ENCODE peak calls at places on chromosomes 2 and 18, in nine cellular contexts. One of them, this sample, is unnamed.

GRCh38 chr2:75833386-75833785 is 122.7 kb upstream of the GCFC2 start:
- DNase-seq in Panc1: no peak
- DNase-seq in GM13976: no peak
- DNase-seq in osteocyte: no peak
- DNase-seq in transverse colon: no peak
- DNase-seq in astrocyte of the spinal cord: no peak
- DNase-seq in Peyer's patch: no peak
- DNase-seq in cardiac fibroblast: no peak
- DNase-seq in chondrocyte: no peak
- DNase-seq in this sample: no peak

GRCh38 chr2:195861821-195862220 is 204.8 kb downstream of the SLC39A10 start:
- DNase-seq in Panc1: no peak
- DNase-seq in GM13976: no peak
- DNase-seq in osteocyte: no peak
- DNase-seq in transverse colon: no peak
- DNase-seq in astrocyte of the spinal cord: no peak
- DNase-seq in Peyer's patch: no peak
- DNase-seq in cardiac fibroblast: peak
- DNase-seq in chondrocyte: no peak
- DNase-seq in this sample: no peak

GRCh38 chr2:66509326-66509811 is 74.4 kb downstream of the MEIS1 start:
- DNase-seq in Panc1: no peak
- DNase-seq in GM13976: no peak
- DNase-seq in osteocyte: no peak
- DNase-seq in transverse colon: no peak
- DNase-seq in astrocyte of the spinal cord: peak
- DNase-seq in Peyer's patch: no peak
- DNase-seq in cardiac fibroblast: peak
- DNase-seq in chondrocyte: no peak
- DNase-seq in this sample: no peak

GRCh38 chr2:64787698-64788097 is 134.0 kb upstream of the SERTAD2 start:
- DNase-seq in Panc1: no peak
- DNase-seq in GM13976: no peak
- DNase-seq in osteocyte: no peak
- DNase-seq in transverse colon: no peak
- DNase-seq in astrocyte of the spinal cord: no peak
- DNase-seq in Peyer's patch: no peak
- DNase-seq in cardiac fibroblast: no peak
- DNase-seq in chondrocyte: no peak
- DNase-seq in this sample: no peak

GRCh38 chr2:55590810-55591440 is 26.5 kb downstream of the PPP4R3B start:
- DNase-seq in Panc1: peak
- DNase-seq in GM13976: peak
- DNase-seq in osteocyte: no peak
- DNase-seq in transverse colon: no peak
- DNase-seq in astrocyte of the spinal cord: peak
- DNase-seq in Peyer's patch: no peak
- DNase-seq in cardiac fibroblast: no peak
- DNase-seq in chondrocyte: no peak
- DNase-seq in this sample: no peak

GRCh38 chr2:237210297-237210696 is 124.6 kb downstream of the COPS8 start:
- DNase-seq in Panc1: no peak
- DNase-seq in GM13976: no peak
- DNase-seq in osteocyte: peak
- DNase-seq in transverse colon: no peak
- DNase-seq in astrocyte of the spinal cord: no peak
- DNase-seq in Peyer's patch: no peak
- DNase-seq in cardiac fibroblast: no peak
- DNase-seq in chondrocyte: no peak
- DNase-seq in this sample: no peak

GRCh38 chr2:45173513-45173912 is 164.3 kb upstream of the SIX2 start:
- DNase-seq in Panc1: peak
- DNase-seq in GM13976: no peak
- DNase-seq in osteocyte: no peak
- DNase-seq in transverse colon: no peak
- DNase-seq in astrocyte of the spinal cord: peak
- DNase-seq in Peyer's patch: no peak
- DNase-seq in cardiac fibroblast: peak
- DNase-seq in chondrocyte: no peak
- DNase-seq in this sample: no peak

GRCh38 chr18:32548688-32549087 is 78.0 kb upstream of the GAREM1 start:
- DNase-seq in Panc1: no peak
- DNase-seq in GM13976: no peak
- DNase-seq in osteocyte: no peak
- DNase-seq in transverse colon: no peak
- DNase-seq in astrocyte of the spinal cord: no peak
- DNase-seq in Peyer's patch: no peak
- DNase-seq in cardiac fibroblast: no peak
- DNase-seq in chondrocyte: no peak
- DNase-seq in this sample: no peak

GRCh38 chr2:37679072-37679695 is 7.7 kb upstream of the CDC42EP3 start:
- DNase-seq in Panc1: no peak
- DNase-seq in GM13976: no peak
- DNase-seq in osteocyte: no peak
- DNase-seq in transverse colon: no peak
- DNase-seq in astrocyte of the spinal cord: no peak
- DNase-seq in Peyer's patch: no peak
- DNase-seq in cardiac fibroblast: no peak
- DNase-seq in chondrocyte: no peak
- DNase-seq in this sample: no peak

GRCh38 chr18:68177807-68178702 is 536.9 kb downstream of the TMX3 start:
- DNase-seq in Panc1: peak
- DNase-seq in GM13976: no peak
- DNase-seq in osteocyte: no peak
- DNase-seq in transverse colon: no peak
- DNase-seq in astrocyte of the spinal cord: peak
- DNase-seq in Peyer's patch: no peak
- DNase-seq in cardiac fibroblast: peak
- DNase-seq in chondrocyte: no peak
- DNase-seq in this sample: no peak

GRCh38 chr2:241036397-241036963 is 38.1 kb downstream of the SNED1 start:
- DNase-seq in Panc1: no peak
- DNase-seq in GM13976: peak
- DNase-seq in osteocyte: peak
- DNase-seq in transverse colon: peak
- DNase-seq in astrocyte of the spinal cord: peak
- DNase-seq in Peyer's patch: peak
- DNase-seq in cardiac fibroblast: no peak
- DNase-seq in chondrocyte: no peak
- DNase-seq in this sample: peak

GRCh38 chr2:200467806-200468686 is 41.8 kb downstream of the KCTD18 start:
- DNase-seq in Panc1: no peak
- DNase-seq in GM13976: no peak
- DNase-seq in osteocyte: no peak
- DNase-seq in transverse colon: no peak
- DNase-seq in astrocyte of the spinal cord: no peak
- DNase-seq in Peyer's patch: no peak
- DNase-seq in cardiac fibroblast: no peak
- DNase-seq in chondrocyte: no peak
- DNase-seq in this sample: peak

GRCh38 chr2:207765960-207766582 is 3.6 kb downstream of the FZD5 start:
- DNase-seq in Panc1: no peak
- DNase-seq in GM13976: no peak
- DNase-seq in osteocyte: no peak
- DNase-seq in transverse colon: no peak
- DNase-seq in astrocyte of the spinal cord: no peak
- DNase-seq in Peyer's patch: no peak
- DNase-seq in cardiac fibroblast: no peak
- DNase-seq in chondrocyte: no peak
- DNase-seq in this sample: no peak

GRCh38 chr2:10208736-10209135 is 86.2 kb downstream of the RRM2 start:
- DNase-seq in Panc1: no peak
- DNase-seq in GM13976: no peak
- DNase-seq in osteocyte: no peak
- DNase-seq in transverse colon: no peak
- DNase-seq in astrocyte of the spinal cord: no peak
- DNase-seq in Peyer's patch: no peak
- DNase-seq in cardiac fibroblast: no peak
- DNase-seq in chondrocyte: peak
- DNase-seq in this sample: no peak

GRCh38 chr18:69152436-69152835 is 248.3 kb upstream of the DOK6 start:
- DNase-seq in Panc1: no peak
- DNase-seq in GM13976: no peak
- DNase-seq in osteocyte: no peak
- DNase-seq in transverse colon: no peak
- DNase-seq in astrocyte of the spinal cord: no peak
- DNase-seq in Peyer's patch: no peak
- DNase-seq in cardiac fibroblast: no peak
- DNase-seq in chondrocyte: no peak
- DNase-seq in this sample: no peak

GRCh38 chr2:181471783-181472182 is 14.6 kb downstream of the ITGA4 start:
- DNase-seq in Panc1: no peak
- DNase-seq in GM13976: no peak
- DNase-seq in osteocyte: no peak
- DNase-seq in transverse colon: no peak
- DNase-seq in astrocyte of the spinal cord: peak
- DNase-seq in Peyer's patch: no peak
- DNase-seq in cardiac fibroblast: no peak
- DNase-seq in chondrocyte: no peak
- DNase-seq in this sample: no peak

GRCh38 chr2:18829331-18829902 is 240.0 kb upstream of the NT5C1B start:
- DNase-seq in Panc1: no peak
- DNase-seq in GM13976: no peak
- DNase-seq in osteocyte: no peak
- DNase-seq in transverse colon: no peak
- DNase-seq in astrocyte of the spinal cord: peak
- DNase-seq in Peyer's patch: no peak
- DNase-seq in cardiac fibroblast: peak
- DNase-seq in chondrocyte: no peak
- DNase-seq in this sample: no peak

GRCh38 chr2:43877782-43878464 is 39.2 kb downstream of the ABCG8 start:
- DNase-seq in Panc1: peak
- DNase-seq in GM13976: peak
- DNase-seq in osteocyte: peak
- DNase-seq in transverse colon: peak
- DNase-seq in astrocyte of the spinal cord: peak
- DNase-seq in Peyer's patch: peak
- DNase-seq in cardiac fibroblast: peak
- DNase-seq in chondrocyte: no peak
- DNase-seq in this sample: peak

GRCh38 chr2:241636182-241636982 is 576 bp downstream of the THAP4 start:
- DNase-seq in Panc1: no peak
- DNase-seq in GM13976: peak
- DNase-seq in osteocyte: no peak
- DNase-seq in transverse colon: peak
- DNase-seq in astrocyte of the spinal cord: peak
- DNase-seq in Peyer's patch: peak
- DNase-seq in cardiac fibroblast: peak
- DNase-seq in chondrocyte: no peak
- DNase-seq in this sample: no peak

GRCh38 chr2:3356799-3357198 is 20.8 kb downstream of the EIPR1 start:
- DNase-seq in Panc1: no peak
- DNase-seq in GM13976: no peak
- DNase-seq in osteocyte: no peak
- DNase-seq in transverse colon: no peak
- DNase-seq in astrocyte of the spinal cord: no peak
- DNase-seq in Peyer's patch: no peak
- DNase-seq in cardiac fibroblast: no peak
- DNase-seq in chondrocyte: no peak
- DNase-seq in this sample: no peak

GRCh38 chr2:185144159-185144919 is 546.0 kb downstream of the ZNF804A start:
- DNase-seq in Panc1: no peak
- DNase-seq in GM13976: no peak
- DNase-seq in osteocyte: no peak
- DNase-seq in transverse colon: no peak
- DNase-seq in astrocyte of the spinal cord: no peak
- DNase-seq in Peyer's patch: no peak
- DNase-seq in cardiac fibroblast: no peak
- DNase-seq in chondrocyte: peak
- DNase-seq in this sample: no peak

GRCh38 chr2:43519711-43520221 is 76.1 kb downstream of the THADA start:
- DNase-seq in Panc1: no peak
- DNase-seq in GM13976: no peak
- DNase-seq in osteocyte: no peak
- DNase-seq in transverse colon: no peak
- DNase-seq in astrocyte of the spinal cord: peak
- DNase-seq in Peyer's patch: no peak
- DNase-seq in cardiac fibroblast: peak
- DNase-seq in chondrocyte: no peak
- DNase-seq in this sample: no peak

GRCh38 chr2:111697560-111697959 is 186.4 kb downstream of the ANAPC1 start:
- DNase-seq in Panc1: no peak
- DNase-seq in GM13976: no peak
- DNase-seq in osteocyte: no peak
- DNase-seq in transverse colon: peak
- DNase-seq in astrocyte of the spinal cord: no peak
- DNase-seq in Peyer's patch: no peak
- DNase-seq in cardiac fibroblast: no peak
- DNase-seq in chondrocyte: no peak
- DNase-seq in this sample: no peak
- TF ChIP-seq CTCF in Panc1: no peak
- TF ChIP-seq CTCF in GM13976: no peak
- TF ChIP-seq CTCF in osteocyte: no peak
- TF ChIP-seq CTCF in transverse colon: no peak
- TF ChIP-seq CTCF in astrocyte of the spinal cord: no peak
- TF ChIP-seq CTCF in Peyer's patch: no peak
- TF ChIP-seq CTCF in cardiac fibroblast: no peak
- TF ChIP-seq CTCF in chondrocyte: no peak
- TF ChIP-seq CTCF in this sample: no peak

DNA sequence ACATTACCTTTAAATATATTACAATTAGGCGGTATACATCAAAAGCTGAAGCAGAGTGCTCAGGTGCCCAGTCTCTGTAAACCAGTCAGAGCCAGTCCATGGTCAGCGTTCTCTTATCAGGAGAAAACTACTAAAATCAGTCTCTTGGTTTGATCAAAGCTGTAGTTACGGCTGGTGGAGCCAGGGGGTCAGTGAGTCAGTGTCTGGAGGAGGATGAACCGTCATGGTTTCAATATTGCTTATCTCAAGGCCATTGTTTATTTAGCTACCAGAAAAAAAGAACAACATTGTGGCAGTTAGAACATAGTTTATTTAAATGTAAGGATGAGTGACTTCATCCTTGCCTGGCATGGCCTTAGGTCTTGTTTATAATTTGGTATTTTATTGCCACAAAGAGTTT is 71.3 kb upstream of the NYAP2 start:
- DNase-seq in Panc1: no peak
- DNase-seq in GM13976: no peak
- DNase-seq in osteocyte: no peak
- DNase-seq in transverse colon: no peak
- DNase-seq in astrocyte of the spinal cord: peak
- DNase-seq in Peyer's patch: no peak
- DNase-seq in cardiac fibroblast: no peak
- DNase-seq in chondrocyte: no peak
- DNase-seq in this sample: no peak
- TF ChIP-seq CTCF in Panc1: no peak
- TF ChIP-seq CTCF in GM13976: no peak
- TF ChIP-seq CTCF in osteocyte: no peak
- TF ChIP-seq CTCF in transverse colon: no peak
- TF ChIP-seq CTCF in astrocyte of the spinal cord: no peak
- TF ChIP-seq CTCF in Peyer's patch: no peak
- TF ChIP-seq CTCF in cardiac fibroblast: no peak
- TF ChIP-seq CTCF in chondrocyte: no peak
- TF ChIP-seq CTCF in this sample: no peak

GRCh38 chr18:55522011-55522410 is 66.0 kb downstream of the TCF4 start:
- DNase-seq in Panc1: no peak
- DNase-seq in GM13976: no peak
- DNase-seq in osteocyte: no peak
- DNase-seq in transverse colon: peak
- DNase-seq in astrocyte of the spinal cord: no peak
- DNase-seq in Peyer's patch: peak
- DNase-seq in cardiac fibroblast: peak
- DNase-seq in chondrocyte: no peak
- DNase-seq in this sample: no peak
- TF ChIP-seq CTCF in Panc1: peak
- TF ChIP-seq CTCF in GM13976: no peak
- TF ChIP-seq CTCF in osteocyte: peak
- TF ChIP-seq CTCF in transverse colon: peak
- TF ChIP-seq CTCF in astrocyte of the spinal cord: peak
- TF ChIP-seq CTCF in Peyer's patch: peak
- TF ChIP-seq CTCF in cardiac fibroblast: peak
- TF ChIP-seq CTCF in chondrocyte: peak
- TF ChIP-seq CTCF in this sample: peak

GRCh38 chr2:96876811-96877437 is 7.0 kb upstream of the SEMA4C start:
- DNase-seq in Panc1: no peak
- DNase-seq in GM13976: no peak
- DNase-seq in osteocyte: no peak
- DNase-seq in transverse colon: no peak
- DNase-seq in astrocyte of the spinal cord: no peak
- DNase-seq in Peyer's patch: no peak
- DNase-seq in cardiac fibroblast: no peak
- DNase-seq in chondrocyte: no peak
- DNase-seq in this sample: no peak
- TF ChIP-seq CTCF in Panc1: no peak
- TF ChIP-seq CTCF in GM13976: no peak
- TF ChIP-seq CTCF in osteocyte: no peak
- TF ChIP-seq CTCF in transverse colon: no peak
- TF ChIP-seq CTCF in astrocyte of the spinal cord: no peak
- TF ChIP-seq CTCF in Peyer's patch: no peak
- TF ChIP-seq CTCF in cardiac fibroblast: no peak
- TF ChIP-seq CTCF in chondrocyte: no peak
- TF ChIP-seq CTCF in this sample: no peak